ENCODE peak calls at places on chromosomes 3 and 15, in seven cellular contexts. A, T, J, E, V, H and F are unnamed samples.

GRCh38 chr3:183178833-183179549 is 16.5 kb upstream of the LAMP3 start:
- DNase-seq in A (no peak), T (peak; percentile 30), J (no peak), E (peak; percentile 73), V (peak; percentile 28), H (no peak), F (no peak)

GRCh38 chr3:115790759-115791158 is 167.4 kb downstream of the GAP43 start:
- DNase-seq in A (peak; percentile 84), T (no peak), J (peak; percentile 99), E (peak; percentile 79), V (peak; percentile 98), H (no peak), F (peak; percentile 99)

GRCh38 chr3:152910211-152910610 is 75.3 kb downstream of the P2RY1 start:
- DNase-seq in A (peak; percentile 4), T (no peak), J (no peak), E (no peak), V (no peak), H (no peak), F (no peak)

GRCh38 chr15:77004189-77004588 is 9.3 kb downstream of the PSTPIP1 start:
- DNase-seq in A (no peak), T (peak; percentile 64), J (no peak), E (no peak), V (no peak), H (peak; percentile 78), F (no peak)

GRCh38 chr3:159783780-159784747 is 204.6 kb upstream of the IL12A start:
- DNase-seq in A (no peak), T (no peak), J (no peak), E (no peak), V (no peak), H (no peak), F (no peak)

GRCh38 chr3:46353639-46354410 is at the start of gene CCR2:
- DNase-seq in A (no peak), T (no peak), J (no peak), E (peak; percentile 18), V (no peak), H (no peak), F (no peak)

GRCh38 chr15:64934023-64934422 is 22.3 kb downstream of the ANKDD1A start:
- DNase-seq in A (no peak), T (no peak), J (no peak), E (no peak), V (no peak), H (no peak), F (no peak)

GRCh38 chr15:64361259-64361658 is 5.3 kb upstream of the CSNK1G1 start:
- DNase-seq in A (no peak), T (no peak), J (no peak), E (no peak), V (no peak), H (no peak), F (no peak)

GRCh38 chr3:136885357-136886213 is 23.6 kb downstream of the NCK1 start:
- DNase-seq in A (no peak), T (no peak), J (no peak), E (no peak), V (no peak), H (no peak), F (no peak)

GRCh38 chr3:115146032-115146417 is 1.1 kb downstream of the ZBTB20 start:
- DNase-seq in A (peak; percentile 59), T (peak; percentile 22), J (peak; percentile 79), E (peak; percentile 21), V (peak; percentile 76), H (peak; percentile 37), F (peak; percentile 50)

GRCh38 chr3:126782554-126782953 is 78.5 kb downstream of the CHCHD6 start:
- DNase-seq in A (no peak), T (peak; percentile 23), J (peak; percentile 87), E (peak; percentile 86), V (peak; percentile 63), H (no peak), F (peak; percentile 92)

GRCh38 chr15:59595434-59595915 is 16.1 kb upstream of the GCNT3 start:
- DNase-seq in A (peak; percentile 84), T (no peak), J (no peak), E (no peak), V (no peak), H (no peak), F (no peak)

GRCh38 chr15:49809894-49810594 is 189.2 kb downstream of the DTWD1 start:
- DNase-seq in A (no peak), T (no peak), J (no peak), E (no peak), V (no peak), H (no peak), F (no peak)

GRCh38 chr3:150975992-150976368 is 3.5 kb upstream of the CLRN1 start:
- DNase-seq in A (no peak), T (no peak), J (no peak), E (no peak), V (no peak), H (no peak), F (no peak)

GRCh38 chr3:134665243-134665642 is 14.4 kb upstream of the KY start:
- DNase-seq in A (no peak), T (peak; percentile 16), J (no peak), E (no peak), V (no peak), H (no peak), F (no peak)

GRCh38 chr3:98022978-98023820 is 11.9 kb downstream of the GABRR3 start:
- DNase-seq in A (peak; percentile 56), T (peak; percentile 90), J (peak; percentile 68), E (peak; percentile 88), V (peak; percentile 82), H (peak; percentile 91), F (peak; percentile 29)

GRCh38 chr15:101049282-101049681 is 130.1 kb downstream of the LRRK1 start:
- DNase-seq in A (no peak), T (no peak), J (no peak), E (no peak), V (no peak), H (no peak), F (no peak)

GRCh38 chr3:45100998-45101407 is 45.2 kb downstream of the CDCP1 start:
- DNase-seq in A (no peak), T (no peak), J (peak; percentile 74), E (no peak), V (peak; percentile 4), H (no peak), F (no peak)

GRCh38 chr3:134037168-134037567 is 7.4 kb upstream of the SLCO2A1 start:
- DNase-seq in A (no peak), T (no peak), J (no peak), E (no peak), V (no peak), H (no peak), F (no peak)

GRCh38 chr3:57583544-57583943 is 13.6 kb downstream of the ARF4 start:
- DNase-seq in A (no peak), T (no peak), J (no peak), E (no peak), V (no peak), H (no peak), F (no peak)

GRCh38 chr3:113914646-113915045 is 33.2 kb upstream of the ZDHHC23 start:
- DNase-seq in A (no peak), T (no peak), J (peak; percentile 75), E (no peak), V (peak; percentile 64), H (no peak), F (no peak)

GRCh38 chr3:158738653-158739052 is 6.4 kb upstream of the RARRES1 start:
- DNase-seq in A (no peak), T (no peak), J (no peak), E (no peak), V (no peak), H (no peak), F (no peak)

GRCh38 chr3:126005951-126006350 is 37.0 kb downstream of the ROPN1B start:
- DNase-seq in A (no peak), T (no peak), J (peak; percentile 82), E (no peak), V (peak; percentile 46), H (no peak), F (no peak)

DNA sequence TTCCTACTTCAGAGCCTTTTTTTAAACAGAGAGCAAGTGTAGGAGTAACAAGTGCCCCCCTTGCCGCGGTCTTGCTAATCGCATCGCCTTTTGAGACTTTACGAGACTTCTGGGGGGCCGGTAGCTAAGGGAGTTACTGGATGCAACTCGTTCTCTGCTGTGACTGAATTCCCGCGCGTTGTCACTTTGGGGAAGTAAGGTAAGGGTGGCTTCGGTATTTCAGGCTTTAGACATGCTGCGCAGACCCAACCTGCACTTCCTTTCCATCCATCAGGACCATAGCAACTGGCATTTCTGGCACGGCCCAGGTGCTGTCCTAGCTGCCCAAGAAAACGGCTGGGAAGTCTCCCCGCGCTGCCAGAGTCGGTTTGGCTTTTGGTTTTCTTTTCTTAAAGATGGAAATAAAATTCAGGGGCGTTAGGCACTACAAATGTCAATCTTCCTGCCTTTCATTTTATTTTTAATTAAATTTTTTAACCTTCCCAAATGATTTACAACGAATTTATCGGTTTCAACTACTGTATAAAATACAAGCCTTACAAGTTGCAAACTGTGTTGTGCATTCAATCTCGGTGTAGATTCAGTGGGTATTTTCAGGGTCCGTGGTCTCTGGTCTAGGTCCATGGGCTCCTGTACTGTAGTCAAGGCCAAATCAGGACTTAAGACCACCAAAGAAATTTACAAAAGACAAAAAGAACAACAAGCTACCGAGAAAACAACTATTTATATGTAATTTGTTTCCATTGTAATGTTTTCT is 3.5 kb downstream of the MECOM start:
- DNase-seq in A (no peak), T (no peak), J (no peak), E (no peak), V (no peak), H (no peak), F (no peak)
- H3K27me3 ChIP-seq in A (peaks cover 55% of the 10 kb centered on the region), T (peaks cover 76% of the 10 kb centered on the region), J (peaks cover 22% of the 10 kb centered on the region), E (no peaks in the 10 kb centered on the region), V (peaks cover 76% of the 10 kb centered on the region), H (no peaks in the 10 kb centered on the region), F (peaks cover 25% of the 10 kb centered on the region)

DNA sequence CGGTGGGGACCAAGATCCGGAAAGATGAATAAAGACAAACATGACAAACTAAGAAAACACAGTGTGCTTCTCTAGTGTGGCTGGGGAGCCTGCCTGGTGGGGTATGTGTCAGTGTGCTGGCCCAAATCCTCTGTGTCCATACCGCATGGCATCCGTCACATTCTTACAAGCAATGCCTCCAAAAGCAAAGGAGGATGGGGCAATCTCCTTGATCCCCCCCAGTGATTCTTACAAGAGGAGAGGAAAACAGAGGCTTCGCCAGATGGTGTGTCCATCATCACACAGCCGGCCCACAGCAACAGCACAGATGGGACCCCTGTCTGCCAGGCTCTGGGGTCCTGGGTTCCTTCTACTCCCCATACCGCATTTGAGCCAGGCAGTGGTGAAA is 558 bp upstream of the IL17RC start:
- DNase-seq in A (no peak), T (no peak), J (peak; percentile 48), E (no peak), V (peak; percentile 42), H (no peak), F (no peak)
- H3K4me3 ChIP-seq in A (peak overlapping the region; percentile 86), T (peak overlapping the region; percentile 80), J (peak overlapping the region; percentile 26), E (peak overlapping the region; percentile 70), V (peak overlapping the region; percentile 52), H (peak overlapping the region; percentile 55), F (no peak overlapping the region)

DNA sequence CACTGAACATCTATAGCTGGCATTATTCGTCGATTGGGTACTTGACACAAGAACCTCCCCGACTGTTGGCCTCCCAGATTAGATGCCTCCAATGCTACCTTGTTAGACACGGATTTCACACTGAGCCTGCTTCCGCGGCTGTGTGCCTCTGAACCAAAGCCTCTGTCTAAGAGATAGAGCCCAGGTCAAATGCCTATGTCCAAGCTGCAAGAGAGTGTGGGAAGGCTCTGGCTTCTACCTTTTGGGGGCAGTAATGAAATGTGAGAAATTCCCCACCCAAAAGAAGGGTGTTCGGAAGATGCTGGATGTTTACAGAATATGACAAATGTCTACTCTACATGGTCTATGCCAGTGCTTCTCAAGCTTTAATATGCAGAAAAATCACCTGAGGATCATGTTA is 2.0 kb upstream of the RPUSD2 start:
- DNase-seq in A (peak; percentile 58), T (no peak), J (no peak), E (no peak), V (no peak), H (no peak), F (no peak)
- TF ChIP-seq CTCF in A (peak; percentile 81), T (no peak), J (peak; percentile 14), E (no peak), V (peak; percentile 58), H (no peak), F (peak; percentile 28)

GRCh38 chr15:40859206-40859851 is 14.7 kb downstream of the RHOV start:
- DNase-seq in A (peak; percentile 69), T (peak; percentile 68), J (peak; percentile 68), E (peak; percentile 80), V (peak; percentile 74), H (peak; percentile 56), F (peak; percentile 42)
- H3K27me3 ChIP-seq in A (no peaks in the 10 kb centered on the region), T (no peaks in the 10 kb centered on the region), J (peaks cover 12% of the 10 kb centered on the region), E (no peaks in the 10 kb centered on the region), V (no peaks in the 10 kb centered on the region), H (no peaks in the 10 kb centered on the region), F (no peaks in the 10 kb centered on the region)